ENCODE peak calls at places on chromosomes 3 and 15, in eight cellular contexts. P is GM10248, N is upper lobe of right lung, R is progenitor cell of endocrine pancreas, M is activated B cell treated with CpG ODN at 0.5 μM for 24 hours, X is cardiac muscle cell, S is ovary, G is uterus. Z is an unnamed sample.

GRCh38 chr3:84547971-84548970 is 410.5 kb upstream of the CADM2 start:
- DNase-seq in S (no peak), X (peak; percentile 67), P (peak; percentile 21), N (no peak), G (no peak), R (peak; percentile 14), M (no peak), Z (no peak)

GRCh38 chr15:63869371-63870042 is 35.8 kb upstream of the HERC1 start:
- DNase-seq in M (no peak), G (no peak), N (no peak), S (no peak), X (no peak), P (no peak), R (no peak), Z (no peak)

GRCh38 chr15:86398986-86399677 is 319.5 kb downstream of the AGBL1 start:
- DNase-seq in N (no peak), R (no peak), M (no peak), X (no peak), G (no peak), P (no peak), S (no peak), Z (no peak)

GRCh38 chr15:100338971-100339444 is 2.8 kb downstream of the ADAMTS17 start:
- DNase-seq in P (no peak), G (peak; percentile 71), S (peak; percentile 72), M (no peak), N (no peak), R (no peak), X (peak; percentile 85), Z (peak; percentile 80)

GRCh38 chr15:76181705-76182107 is 121.9 kb downstream of the TMEM266 start:
- DNase-seq in R (no peak), M (no peak), N (no peak), P (peak; percentile 73), S (no peak), X (no peak), G (no peak), Z (peak; percentile 54)

GRCh38 chr3:143476965-143477640 is 357.5 kb downstream of the CHST2 start:
- DNase-seq in R (no peak), P (no peak), M (no peak), N (no peak), G (no peak), X (no peak), S (no peak), Z (peak; percentile 4)

GRCh38 chr3:196793224-196793623 is 53.6 kb downstream of the PAK2 start:
- DNase-seq in M (no peak), N (no peak), P (no peak), G (no peak), X (no peak), S (no peak), R (no peak), Z (no peak)

GRCh38 chr3:31184257-31185003 is 290.0 kb upstream of the GADL1 start:
- DNase-seq in M (no peak), S (no peak), N (no peak), P (no peak), X (no peak), G (no peak), R (no peak), Z (no peak)

GRCh38 chr3:187062526-187063177 is 76.6 kb downstream of the RPL39L start:
- DNase-seq in G (no peak), S (no peak), M (no peak), R (no peak), P (no peak), N (no peak), X (no peak), Z (no peak)

GRCh38 chr3:120816728-120817127 is 74.2 kb downstream of the GTF2E1 start:
- DNase-seq in G (no peak), R (no peak), M (no peak), S (peak; percentile 71), N (no peak), X (no peak), P (no peak), Z (no peak)

GRCh38 chr3:151135548-151136337 is 50.3 kb downstream of the MED12L start:
- DNase-seq in S (no peak), G (no peak), R (no peak), N (peak; percentile 82), X (peak; percentile 15), P (no peak), M (no peak), Z (peak; percentile 77)

GRCh38 chr3:111981457-111981763 is 2.6 kb downstream of the ABHD10 start:
- DNase-seq in X (no peak), M (no peak), N (no peak), G (no peak), S (no peak), R (no peak), P (no peak), Z (no peak)

GRCh38 chr3:177482048-177482741 is 284.9 kb upstream of the TBL1XR1 start:
- DNase-seq in R (no peak), M (no peak), G (no peak), S (no peak), X (no peak), P (no peak), N (no peak), Z (no peak)

GRCh38 chr15:48373855-48374421 is 42.7 kb downstream of the DUT start:
- DNase-seq in N (peak; percentile 60), X (no peak), M (no peak), R (no peak), S (no peak), G (peak; percentile 42), P (no peak), Z (no peak)

GRCh38 chr3:55030938-55031337 is 103.1 kb upstream of the LRTM1 start:
- DNase-seq in G (no peak), M (no peak), P (no peak), S (no peak), X (no peak), N (no peak), R (no peak), Z (no peak)

GRCh38 chr15:100247228-100248225 is 94.2 kb downstream of the ADAMTS17 start:
- DNase-seq in R (no peak), S (no peak), M (no peak), X (no peak), P (no peak), G (no peak), N (no peak), Z (no peak)

GRCh38 chr3:134496481-134497071 is 10.7 kb downstream of the CEP63 start:
- DNase-seq in G (no peak), X (peak; percentile 7), S (no peak), N (no peak), R (no peak), M (no peak), P (no peak), Z (no peak)

GRCh38 chr3:14957933-14958332 is 10.6 kb downstream of the NR2C2 start:
- DNase-seq in N (no peak), S (no peak), P (no peak), R (no peak), X (no peak), G (no peak), M (no peak), Z (no peak)

GRCh38 chr3:126208618-126209256 is 28.4 kb upstream of the ALDH1L1 start:
- DNase-seq in X (no peak), R (no peak), N (peak; percentile 85), S (peak; percentile 53), G (peak; percentile 70), P (no peak), M (no peak), Z (no peak)

GRCh38 chr15:100093211-100094126 is 248.3 kb downstream of the ADAMTS17 start:
- DNase-seq in R (no peak), M (no peak), S (no peak), G (no peak), N (no peak), P (no peak), X (no peak), Z (no peak)

GRCh38 chr3:188796122-188796631 is 375.6 kb upstream of the TPRG1 start:
- DNase-seq in S (no peak), G (no peak), M (no peak), P (peak; percentile 21), N (no peak), X (no peak), R (no peak), Z (no peak)

GRCh38 chr15:58731756-58732535 is 17.6 kb downstream of the ADAM10 start:
- DNase-seq in N (no peak), P (no peak), X (peak; percentile 51), G (no peak), S (no peak), R (no peak), M (no peak), Z (no peak)

GRCh38 chr15:80277147-80277546 is 25.1 kb upstream of the CTXND1 start:
- DNase-seq in S (no peak), G (no peak), M (no peak), R (no peak), N (no peak), P (no peak), X (no peak), Z (no peak)

DNA sequence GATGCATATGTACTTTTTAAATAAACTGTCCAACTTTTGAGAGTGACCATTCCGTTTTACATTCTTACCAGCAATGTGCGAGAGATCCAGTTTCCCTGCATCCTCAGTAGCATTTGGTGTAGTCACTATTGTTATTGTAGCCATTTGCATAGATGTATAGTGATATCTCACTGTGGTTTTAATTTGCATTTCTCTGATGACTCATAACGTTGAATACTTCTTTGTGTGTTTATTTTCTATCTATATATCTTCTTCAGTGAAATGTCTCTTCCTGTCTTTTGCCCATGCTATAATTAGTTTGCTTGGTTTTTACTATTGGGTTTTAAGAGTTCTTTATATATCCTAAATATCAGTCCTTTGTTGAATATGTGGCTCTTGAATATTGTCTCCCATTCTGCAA is 255.7 kb upstream of the GRM7 start:
- DNase-seq in N (no peak), P (no peak), M (no peak), S (no peak), X (no peak), G (no peak), R (no peak), Z (no peak)
- TF ChIP-seq CTCF in N (no peak), P (no peak), M (no peak), S (no peak), X (no peak), G (no peak), R (no peak), Z (no peak)

DNA sequence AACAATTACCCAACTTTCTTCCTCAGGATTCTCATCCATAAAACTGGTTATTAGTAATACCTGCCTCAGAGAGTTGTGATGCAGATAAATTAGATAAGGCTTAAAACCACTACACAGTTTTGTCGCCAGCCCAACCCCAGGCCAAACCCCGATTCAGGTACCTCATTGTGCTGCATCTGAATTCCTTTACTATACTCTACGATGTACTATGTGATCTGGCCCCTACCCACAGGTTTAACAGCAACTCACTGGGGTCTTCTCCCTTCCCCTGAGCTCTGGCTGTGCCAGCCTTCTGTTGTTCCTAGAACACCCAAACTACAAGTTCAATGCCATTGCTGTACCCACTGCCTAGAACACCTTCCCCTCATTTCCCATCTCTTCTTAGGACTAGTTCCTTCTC is 64.6 kb downstream of the MYO5A start:
- DNase-seq in R (no peak), M (no peak), S (no peak), N (no peak), P (no peak), G (no peak), X (no peak), Z (no peak)
- TF ChIP-seq CTCF in R (no peak), M (no peak), S (no peak), N (no peak), P (no peak), G (no peak), X (no peak), Z (peak; percentile 4)

GRCh38 chr15:66603301-66604179 is 37.7 kb upstream of the LCTL start:
- DNase-seq in R (peak; percentile 61), M (peak; percentile 56), P (peak; percentile 79), S (peak; percentile 77), N (peak; percentile 87), X (peak; percentile 89), G (peak; percentile 34), Z (peak; percentile 72)
- TF ChIP-seq CTCF in R (peak; percentile 94), M (no peak), P (peak; percentile 65), S (peak; percentile 75), N (peak; percentile 84), X (peak; percentile 83), G (peak; percentile 71), Z (peak; percentile 89)

GRCh38 chr3:19213608-19214220 is 65.4 kb downstream of the KCNH8 start:
- DNase-seq in S (no peak), M (no peak), N (no peak), X (peak; percentile 13), G (no peak), R (no peak), P (no peak), Z (no peak)
- TF ChIP-seq CTCF in S (no peak), M (no peak), N (no peak), X (no peak), G (no peak), R (peak; percentile 13), P (peak; percentile 21), Z (no peak)